ENCODE peak calls at places on chromosomes 16 and 17, in five cellular contexts. B, S, M, P and L are unnamed samples.

GRCh38 chr16:65698943-65699342 is 577.1 kb upstream of the CDH11 start:
- DNase-seq in B (no peak), S (no peak), M (no peak), P (peak; percentile 87), L (peak; percentile 69)

GRCh38 chr16:35188288-35189155 is 1729.1 kb downstream of the TP53TG3F start:
- DNase-seq in B (peak; percentile 90), S (no peak), M (no peak), P (no peak), L (no peak)

GRCh38 chr16:5349661-5350060 is 252.1 kb upstream of the EEF2KMT start:
- DNase-seq in B (no peak), S (no peak), M (no peak), P (no peak), L (no peak)

GRCh38 chr16:89261691-89262563 is 44.4 kb downstream of the ZNF778 start:
- DNase-seq in B (no peak), S (no peak), M (no peak), P (peak; percentile 34), L (peak; percentile 50)

GRCh38 chr16:4214215-4214621 is 27.7 kb downstream of the SRL start:
- DNase-seq in B (no peak), S (no peak), M (no peak), P (peak; percentile 93), L (peak; percentile 84)

GRCh38 chr17:66422181-66422580 is 119.8 kb downstream of the PRKCA start:
- DNase-seq in B (no peak), S (no peak), M (no peak), P (no peak), L (no peak)

GRCh38 chr16:76059701-76060100 is 217.5 kb upstream of the CNTNAP4 start:
- DNase-seq in B (no peak), S (no peak), M (no peak), P (no peak), L (no peak)

GRCh38 chr17:73559532-73559931 is 84.7 kb downstream of the SDK2 start:
- DNase-seq in B (no peak), S (no peak), M (no peak), P (no peak), L (no peak)

GRCh38 chr17:64001763-64002529 is 3.8 kb downstream of the PRR29 start:
- DNase-seq in B (no peak), S (peak; percentile 27), M (no peak), P (peak; percentile 75), L (no peak)

GRCh38 chr17:57342141-57342540 is 85.8 kb downstream of the MSI2 start:
- DNase-seq in B (no peak), S (no peak), M (no peak), P (no peak), L (no peak)